ENCODE peak calls at places on chromosomes 12 and 14, in ten cellular contexts. N is nephron progenitor cell; O is lower leg skin; Z is AG04450; X is body of pancreas; M is cardiac muscle cell; C is lung microvascular endothelial cell; U is right atrium auricular region; H is HFF-Myc; P is stimulated activated naive CD8-positive, alpha-beta T cell treated with anti-CD3 and anti-CD28 coated beads, Interleukin-15, amount 100 ng/mL, for 72 hours. V is an unnamed sample.

GRCh38 chr12:29510591-29511174 is 13.2 kb upstream of the OVCH1 start:
- DNase-seq in N (no peak), O (no peak), Z (no peak), X (no peak), M (no peak), C (no peak), U (no peak), H (no peak), P (no peak), V (no peak)

GRCh38 chr14:55306938-55307589 is 35.8 kb downstream of the FBXO34 start:
- DNase-seq in N (no peak), O (no peak), Z (no peak), X (no peak), M (no peak), C (peak), U (no peak), H (no peak), P (no peak), V (no peak)

GRCh38 chr14:102262894-102263462 is 42.0 kb downstream of the MOK start:
- DNase-seq in N (peak), O (no peak), Z (no peak), X (no peak), M (no peak), C (peak), U (no peak), H (no peak), P (no peak), V (no peak)

GRCh38 chr14:74488788-74489397 is 4.2 kb downstream of the NPC2 start:
- DNase-seq in N (no peak), O (no peak), Z (no peak), X (no peak), M (no peak), C (peak), U (no peak), H (no peak), P (no peak), V (no peak)

GRCh38 chr14:103141117-103141796 is 18.0 kb downstream of the TNFAIP2 start:
- DNase-seq in N (no peak), O (no peak), Z (no peak), X (peak), M (peak), C (peak), U (no peak), H (no peak), P (peak), V (no peak)

GRCh38 chr14:94681300-94682060 is 69.3 kb downstream of the SERPINA3 start:
- DNase-seq in N (no peak), O (no peak), Z (no peak), X (peak), M (no peak), C (peak), U (no peak), H (no peak), P (no peak), V (no peak)

GRCh38 chr14:105710119-105711057 is 184.0 kb downstream of the TMEM121 start:
- DNase-seq in N (no peak), O (no peak), Z (no peak), X (no peak), M (no peak), C (no peak), U (peak), H (no peak), P (peak), V (no peak)

GRCh38 chr14:102568115-102568614 is 24.3 kb upstream of the RCOR1 start:
- DNase-seq in N (no peak), O (no peak), Z (no peak), X (peak), M (no peak), C (no peak), U (no peak), H (no peak), P (peak), V (no peak)

GRCh38 chr12:92927436-92928116 is 1.5 kb downstream of the EEA1 start:
- DNase-seq in N (no peak), O (no peak), Z (no peak), X (no peak), M (no peak), C (peak), U (no peak), H (peak), P (no peak), V (no peak)

GRCh38 chr14:55386037-55386798 is 25.4 kb downstream of the ATG14 start:
- DNase-seq in N (no peak), O (no peak), Z (no peak), X (no peak), M (no peak), C (peak), U (no peak), H (no peak), P (no peak), V (no peak)

V was measured in NCI-H446 treated with DMSO at 0.1 percent for 48 hours.